ENCODE peak calls at places on chromosomes 16 and 17, in seven cellular contexts. U, R, Q, Z, E, K and I are unnamed samples.

GRCh38 chr17:16911141-16911937 is 60.6 kb downstream of the TNFRSF13B start:
- DNase-seq in R (peak), U (peak), E (no peak), Z (no peak), Q (no peak), K (peak), I (peak)

GRCh38 chr16:3812469-3813172 is 67.9 kb downstream of the CREBBP start:
- DNase-seq in Z (no peak), E (no peak), U (no peak), R (no peak), Q (no peak), K (no peak), I (no peak)

GRCh38 chr16:11034005-11034404 is 89.6 kb downstream of the CLEC16A start:
- DNase-seq in Z (no peak), Q (no peak), K (peak), U (peak), R (no peak), E (no peak), I (peak)

GRCh38 chr16:5678371-5678770 is 580.8 kb upstream of the EEF2KMT start:
- DNase-seq in K (no peak), Z (no peak), Q (no peak), E (no peak), U (no peak), R (no peak), I (peak)

GRCh38 chr16:48546774-48547173 is 63.2 kb downstream of the N4BP1 start:
- DNase-seq in R (peak), Z (no peak), E (no peak), K (no peak), U (peak), Q (no peak), I (no peak)

GRCh38 chr16:70738083-70738977 is 52.5 kb upstream of the MTSS2 start:
- DNase-seq in Z (no peak), U (peak), E (no peak), K (peak), R (no peak), Q (peak), I (peak)

GRCh38 chr17:699350-699749 is 15.3 kb downstream of the VPS53 start:
- DNase-seq in K (no peak), U (no peak), Q (no peak), E (no peak), Z (no peak), R (no peak), I (no peak)

GRCh38 chr17:6457688-6458190 is 13.5 kb downstream of the PIMREG start:
- DNase-seq in R (peak), Q (no peak), E (no peak), Z (no peak), K (no peak), U (no peak), I (no peak)

GRCh38 chr16:53745753-53746258 is 41.9 kb downstream of the FTO start:
- DNase-seq in U (no peak), R (no peak), K (no peak), Z (no peak), E (no peak), Q (no peak), I (no peak)

GRCh38 chr17:42458497-42459255 is at the start of gene ATP6V0A1:
- DNase-seq in E (no peak), Z (peak), U (peak), Q (peak), K (peak), R (peak), I (peak)

GRCh38 chr17:42456223-42457106 is 2.2 kb upstream of the ATP6V0A1 start:
- DNase-seq in R (no peak), Q (no peak), Z (no peak), U (no peak), K (no peak), E (no peak), I (no peak)

GRCh38 chr17:42459983-42460300 is 1.3 kb downstream of the ATP6V0A1 start:
- DNase-seq in U (no peak), R (no peak), K (no peak), Q (no peak), Z (no peak), E (no peak), I (peak)

GRCh38 chr17:42459256-42459982 is 741 bp downstream of the ATP6V0A1 start:
- DNase-seq in R (peak), Q (no peak), E (no peak), K (peak), U (no peak), Z (no peak), I (peak)

DNA sequence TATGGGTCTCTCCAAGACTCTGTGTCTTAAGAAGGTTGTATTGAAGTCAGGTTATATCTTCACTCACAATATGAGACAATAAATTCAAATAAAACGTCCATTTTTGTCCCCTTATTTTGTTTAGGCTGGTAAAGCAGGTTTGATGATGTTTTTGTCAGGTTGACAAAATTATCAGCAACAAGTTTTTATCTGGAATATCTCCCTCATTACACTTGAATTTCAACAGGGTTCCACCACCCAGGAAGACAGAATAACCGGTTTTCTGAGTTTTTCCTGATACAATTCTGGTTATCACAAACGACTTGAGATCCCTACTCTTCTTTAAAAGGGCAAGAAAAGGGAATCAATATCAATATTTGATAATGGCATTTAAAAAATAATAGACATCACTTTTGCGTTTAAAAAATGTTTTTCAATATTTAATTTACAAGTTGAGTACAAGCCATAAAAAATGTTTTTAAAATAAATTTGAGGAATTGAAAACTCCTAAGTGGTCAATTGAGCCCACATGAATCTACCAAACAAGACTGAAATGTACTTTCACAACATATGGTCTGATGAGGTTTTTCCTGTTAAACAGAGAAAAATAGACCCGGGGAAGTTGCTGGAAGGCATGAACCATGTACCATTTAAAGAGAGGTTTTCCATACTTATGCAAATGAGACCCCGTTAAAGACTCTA is 1.4 kb upstream of the ATP6V0A1 start:
- DNase-seq in Q (no peak), R (no peak), E (no peak), Z (no peak), K (no peak), U (no peak), I (peak)
- H3K27ac ChIP-seq in Q (peak), R (peak), E (peak), Z (peak), K (peak), U (peak), I (no peak)

GRCh38 chr17:82416771-82417170 is 1.4 kb upstream of the HEXD start:
- DNase-seq in U (no peak), Q (no peak), E (no peak), Z (no peak), R (no peak), K (no peak), I (no peak)
- TF ChIP-seq CTCF in U (no peak), Q (no peak), E (no peak), Z (no peak), R (no peak), K (no peak), I (no peak)

DNA sequence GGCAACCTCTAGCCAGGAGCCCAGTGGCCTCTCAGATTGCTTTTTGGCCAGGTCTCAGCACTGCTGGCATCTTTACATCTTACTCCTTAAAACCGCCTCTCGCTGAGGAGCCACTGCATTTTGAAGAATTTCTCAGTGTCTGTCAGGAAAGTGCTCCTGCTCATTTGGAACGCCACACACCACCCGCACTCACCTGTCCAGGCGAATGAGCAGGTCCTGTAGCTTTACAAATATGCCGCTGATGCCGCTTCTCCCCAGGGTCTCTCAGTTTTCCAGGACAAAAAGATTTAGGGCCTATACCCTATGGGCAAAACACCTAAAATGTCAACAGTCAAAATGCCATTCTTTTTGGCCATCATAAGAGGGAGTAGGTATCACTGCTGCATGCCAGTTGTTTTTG is 22.1 kb downstream of the CYB561 start:
- DNase-seq in U (no peak), Q (no peak), E (no peak), Z (no peak), K (no peak), R (no peak), I (no peak)
- H3K27ac ChIP-seq in U (no peak), Q (no peak), E (no peak), Z (no peak), K (no peak), R (no peak), I (no peak)

GRCh38 chr16:27920391-27920891 is 143.1 kb downstream of the GSG1L start:
- DNase-seq in Z (no peak), R (no peak), Q (no peak), U (no peak), K (no peak), E (no peak), I (peak)
- TF ChIP-seq CTCF in Z (peak), R (no peak), Q (no peak), U (no peak), K (no peak), E (peak), I (peak)

GRCh38 chr16:50204426-50205108 is 51.5 kb downstream of the TENT4B start:
- DNase-seq in K (no peak), R (no peak), U (no peak), Z (no peak), Q (no peak), E (no peak), I (no peak)

GRCh38 chr16:50198802-50199410 is 45.8 kb downstream of the TENT4B start:
- DNase-seq in R (no peak), Q (no peak), K (no peak), E (no peak), U (no peak), Z (no peak), I (no peak)

GRCh38 chr16:50201784-50202183 is 48.7 kb downstream of the TENT4B start:
- DNase-seq in U (no peak), R (no peak), K (no peak), Q (no peak), E (no peak), Z (no peak), I (no peak)

GRCh38 chr16:50203681-50204080 is 50.6 kb downstream of the TENT4B start:
- DNase-seq in U (no peak), Q (no peak), R (no peak), E (no peak), Z (no peak), K (no peak), I (no peak)

GRCh38 chr16:50202926-50203624 is 50.0 kb downstream of the TENT4B start:
- DNase-seq in U (no peak), Q (no peak), E (peak), K (no peak), Z (no peak), R (peak), I (peak)
- H3K27ac ChIP-seq in U (no peak), Q (no peak), E (peak), K (peak), Z (peak), R (peak), I (peak)

GRCh38 chr17:2398655-2399571 is 1.9 kb downstream of the MNT start:
- DNase-seq in Z (no peak), E (no peak), Q (peak), K (peak), U (peak), R (peak), I (peak)

GRCh38 chr17:2400474-2400866 is 390 bp downstream of the MNT start:
- DNase-seq in Z (no peak), K (peak), R (peak), U (peak), Q (no peak), E (no peak), I (peak)

GRCh38 chr17:2398188-2398587 is 2.7 kb downstream of the MNT start:
- DNase-seq in Z (no peak), U (peak), Q (no peak), E (no peak), R (no peak), K (no peak), I (no peak)

GRCh38 chr17:2400877-2401425 is at the start of gene MNT:
- DNase-seq in E (no peak), K (peak), Q (peak), Z (peak), U (peak), R (peak), I (peak)

DNA sequence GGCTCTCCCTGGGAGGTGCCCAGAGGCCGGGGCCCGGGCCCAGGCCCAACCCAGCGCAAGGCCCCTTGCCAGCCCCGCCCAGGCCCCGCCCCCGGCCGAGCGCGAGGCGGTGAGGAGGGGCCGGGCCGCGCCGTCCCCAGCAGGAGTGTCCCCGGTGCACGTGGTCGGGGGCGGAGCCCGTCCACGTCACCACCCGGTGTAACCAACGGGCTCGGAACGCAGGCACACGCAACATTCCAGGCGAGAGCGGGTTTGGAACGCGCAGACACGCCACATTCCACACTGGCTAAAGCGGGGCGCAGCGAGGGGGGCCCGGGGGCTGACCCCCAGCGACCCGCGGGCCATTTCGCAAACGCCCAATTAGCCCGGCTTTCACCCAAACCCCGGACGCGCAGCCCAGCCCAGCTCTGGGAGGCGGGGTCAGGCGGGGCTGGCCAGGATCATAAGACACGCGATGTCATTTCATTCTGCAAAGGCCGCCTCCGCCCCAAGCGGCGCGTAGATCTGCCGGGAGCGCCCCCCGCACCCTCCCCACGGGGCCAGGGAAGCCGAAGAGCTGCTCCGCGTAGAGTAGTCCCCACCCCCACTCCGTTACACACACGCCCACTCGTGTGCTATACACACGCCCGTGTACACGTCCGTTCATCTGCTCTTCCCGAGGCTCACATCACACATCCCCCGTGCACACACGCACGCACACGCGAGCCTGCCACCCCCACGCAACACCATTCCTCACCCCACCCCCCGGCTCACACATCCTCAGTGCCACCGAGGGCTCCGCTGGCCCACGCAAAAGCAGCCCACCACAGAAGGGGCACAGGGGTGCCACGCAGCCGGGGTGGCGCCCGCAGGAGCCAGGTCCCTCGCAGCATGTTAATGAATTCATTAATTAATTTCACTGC is 1.0 kb downstream of the MNT start:
- DNase-seq in U (peak), Q (peak), E (no peak), R (peak), Z (peak), K (peak), I (peak)
- TF ChIP-seq CTCF in U (no peak), Q (no peak), E (no peak), R (no peak), Z (no peak), K (no peak), I (no peak)

GRCh38 chr16:55392701-55393100 is 68.7 kb downstream of the IRX6 start:
- DNase-seq in Z (no peak), Q (no peak), U (no peak), R (no peak), E (no peak), K (no peak), I (no peak)
- H3K27ac ChIP-seq in Z (no peak), Q (no peak), U (no peak), R (no peak), E (no peak), K (peak), I (no peak)

GRCh38 chr17:49971848-49972485 is 3.0 kb downstream of the DLX4 start:
- DNase-seq in Q (no peak), E (no peak), Z (no peak), R (no peak), K (no peak), U (no peak), I (peak)

GRCh38 chr17:49970498-49970897 is 1.5 kb downstream of the DLX4 start:
- DNase-seq in Z (no peak), U (no peak), K (no peak), E (no peak), R (no peak), Q (no peak), I (no peak)

GRCh38 chr17:49973271-49973615 is 4.3 kb downstream of the DLX4 start:
- DNase-seq in K (no peak), U (no peak), Q (no peak), E (no peak), R (no peak), Z (no peak), I (no peak)

GRCh38 chr17:49971199-49971847 is 2.3 kb downstream of the DLX4 start:
- DNase-seq in Q (no peak), K (no peak), R (no peak), E (no peak), U (no peak), Z (no peak), I (no peak)

DNA sequence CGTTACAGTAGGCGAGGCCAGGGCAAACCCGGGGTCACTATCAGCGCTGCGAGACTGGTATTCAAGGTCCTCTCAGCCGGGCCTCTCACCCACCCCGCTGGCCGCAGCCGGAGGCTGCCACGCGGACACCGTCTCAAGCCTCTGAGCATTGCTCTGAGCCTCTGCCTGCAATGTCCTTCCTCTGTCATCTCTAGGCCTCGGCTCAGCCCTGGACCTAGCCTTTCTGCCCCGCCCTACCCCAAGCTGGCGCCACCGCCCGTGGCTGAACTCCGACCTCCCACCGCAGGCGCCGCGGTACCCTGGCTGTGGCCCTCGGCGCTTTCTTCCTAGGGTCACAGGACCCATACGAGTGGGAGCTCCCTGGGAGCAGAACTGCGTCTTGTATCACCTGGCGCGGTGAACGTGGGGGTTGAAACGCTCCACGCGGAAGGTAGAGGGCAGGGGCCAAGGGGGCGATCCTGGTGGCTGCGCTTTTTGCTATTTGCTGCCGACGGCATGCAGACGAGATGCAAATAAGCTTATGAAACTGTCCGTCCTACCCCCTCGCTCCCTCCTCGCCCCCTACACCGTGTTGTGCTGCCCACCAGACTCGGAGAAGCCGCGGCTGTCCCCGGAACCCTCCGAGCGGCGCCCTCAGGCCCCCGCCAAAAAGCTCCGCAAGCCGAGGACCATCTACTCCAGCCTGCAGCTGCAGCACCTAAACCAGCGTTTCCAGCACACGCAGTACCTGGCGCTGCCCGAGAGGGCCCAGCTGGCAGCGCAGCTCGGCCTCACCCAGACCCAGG is 3.7 kb downstream of the DLX4 start:
- DNase-seq in E (no peak), R (no peak), Q (no peak), Z (no peak), K (no peak), U (no peak), I (no peak)
- TF ChIP-seq CTCF in E (no peak), R (no peak), Q (no peak), Z (no peak), K (no peak), U (no peak), I (no peak)